ENCODE peak calls at places on chromosomes 4 and X, in nine cellular contexts. One of them, this sample, is unnamed.

GRCh38 chr4:88382621-88383020 is 4.0 kb downstream of the HERC6 start:
- DNase-seq in AG04450: no peak
- DNase-seq in fibroblast of the aortic adventitia: no peak
- DNase-seq in tibial nerve: no peak
- DNase-seq in right lobe of liver: no peak
- DNase-seq in ovary: no peak
- DNase-seq in HFFc6: no peak
- DNase-seq in GM10248: peak; percentile 23
- DNase-seq in B cell: no peak
- DNase-seq in this sample: no peak

GRCh38 chrX:150575415-150575814 is 7.0 kb downstream of the MTM1 start:
- DNase-seq in right lobe of liver: no peak
- DNase-seq in AG04450: no peak
- DNase-seq in ovary: no peak
- DNase-seq in fibroblast of the aortic adventitia: peak; percentile 49
- DNase-seq in B cell: no peak
- DNase-seq in HFFc6: peak; percentile 39
- DNase-seq in GM10248: no peak
- DNase-seq in tibial nerve: no peak
- DNase-seq in this sample: no peak

GRCh38 chr4:7155611-7156071 is 36.7 kb upstream of the SORCS2 start:
- DNase-seq in HFFc6: no peak
- DNase-seq in GM10248: no peak
- DNase-seq in B cell: no peak
- DNase-seq in ovary: peak; percentile 62
- DNase-seq in tibial nerve: peak; percentile 30
- DNase-seq in fibroblast of the aortic adventitia: peak; percentile 65
- DNase-seq in right lobe of liver: no peak
- DNase-seq in AG04450: no peak
- DNase-seq in this sample: no peak

GRCh38 chr4:11263208-11263607 is 165.5 kb downstream of the HS3ST1 start:
- DNase-seq in right lobe of liver: no peak
- DNase-seq in GM10248: no peak
- DNase-seq in tibial nerve: no peak
- DNase-seq in ovary: no peak
- DNase-seq in AG04450: no peak
- DNase-seq in fibroblast of the aortic adventitia: no peak
- DNase-seq in HFFc6: no peak
- DNase-seq in B cell: no peak
- DNase-seq in this sample: no peak

GRCh38 chrX:119549327-119550016 is 15.7 kb downstream of the STEEP1 start:
- DNase-seq in ovary: no peak
- DNase-seq in fibroblast of the aortic adventitia: no peak
- DNase-seq in HFFc6: no peak
- DNase-seq in AG04450: no peak
- DNase-seq in GM10248: no peak
- DNase-seq in right lobe of liver: no peak
- DNase-seq in tibial nerve: no peak
- DNase-seq in B cell: no peak
- DNase-seq in this sample: no peak

GRCh38 chr4:17260395-17260907 is 251.4 kb downstream of the QDPR start:
- DNase-seq in right lobe of liver: no peak
- DNase-seq in tibial nerve: no peak
- DNase-seq in B cell: no peak
- DNase-seq in AG04450: no peak
- DNase-seq in ovary: no peak
- DNase-seq in GM10248: no peak
- DNase-seq in fibroblast of the aortic adventitia: peak; percentile 47
- DNase-seq in HFFc6: no peak
- DNase-seq in this sample: no peak

GRCh38 chr4:87559090-87559837 is 30.1 kb upstream of the SPARCL1 start:
- DNase-seq in HFFc6: no peak
- DNase-seq in AG04450: no peak
- DNase-seq in fibroblast of the aortic adventitia: no peak
- DNase-seq in tibial nerve: no peak
- DNase-seq in right lobe of liver: no peak
- DNase-seq in B cell: no peak
- DNase-seq in GM10248: no peak
- DNase-seq in ovary: no peak
- DNase-seq in this sample: no peak

GRCh38 chrX:140099221-140099620 is 133.9 kb upstream of the CXorf66 start:
- DNase-seq in AG04450: no peak
- DNase-seq in ovary: no peak
- DNase-seq in fibroblast of the aortic adventitia: no peak
- DNase-seq in B cell: no peak
- DNase-seq in tibial nerve: no peak
- DNase-seq in right lobe of liver: no peak
- DNase-seq in GM10248: no peak
- DNase-seq in HFFc6: no peak
- DNase-seq in this sample: no peak

GRCh38 chr4:156413411-156413985 is 459.8 kb upstream of the CTSO start:
- DNase-seq in HFFc6: no peak
- DNase-seq in GM10248: no peak
- DNase-seq in AG04450: no peak
- DNase-seq in B cell: no peak
- DNase-seq in ovary: no peak
- DNase-seq in right lobe of liver: no peak
- DNase-seq in tibial nerve: no peak
- DNase-seq in fibroblast of the aortic adventitia: no peak
- DNase-seq in this sample: no peak

GRCh38 chr4:19063662-19064061 is 1042.1 kb upstream of the LCORL start:
- DNase-seq in AG04450: no peak
- DNase-seq in tibial nerve: no peak
- DNase-seq in GM10248: no peak
- DNase-seq in HFFc6: no peak
- DNase-seq in ovary: no peak
- DNase-seq in B cell: no peak
- DNase-seq in fibroblast of the aortic adventitia: no peak
- DNase-seq in right lobe of liver: no peak
- DNase-seq in this sample: no peak

GRCh38 chr4:20805716-20806115 is 105.5 kb downstream of the PACRGL start:
- DNase-seq in HFFc6: no peak
- DNase-seq in ovary: no peak
- DNase-seq in B cell: no peak
- DNase-seq in fibroblast of the aortic adventitia: no peak
- DNase-seq in right lobe of liver: no peak
- DNase-seq in AG04450: no peak
- DNase-seq in GM10248: no peak
- DNase-seq in tibial nerve: no peak
- DNase-seq in this sample: no peak

GRCh38 chrX:31931225-31931624 is 859.4 kb upstream of the FTHL17 start:
- DNase-seq in tibial nerve: no peak
- DNase-seq in fibroblast of the aortic adventitia: no peak
- DNase-seq in right lobe of liver: no peak
- DNase-seq in AG04450: no peak
- DNase-seq in ovary: no peak
- DNase-seq in GM10248: no peak
- DNase-seq in HFFc6: no peak
- DNase-seq in B cell: no peak
- DNase-seq in this sample: no peak

GRCh38 chr4:143203577-143203976 is 18.9 kb downstream of the USP38 start:
- DNase-seq in B cell: no peak
- DNase-seq in ovary: no peak
- DNase-seq in right lobe of liver: no peak
- DNase-seq in tibial nerve: no peak
- DNase-seq in AG04450: no peak
- DNase-seq in fibroblast of the aortic adventitia: no peak
- DNase-seq in GM10248: no peak
- DNase-seq in HFFc6: no peak
- DNase-seq in this sample: no peak

GRCh38 chr4:87101543-87102199 is 118.7 kb downstream of the KLHL8 start:
- DNase-seq in B cell: no peak
- DNase-seq in fibroblast of the aortic adventitia: peak; percentile 46
- DNase-seq in GM10248: no peak
- DNase-seq in HFFc6: no peak
- DNase-seq in right lobe of liver: no peak
- DNase-seq in ovary: no peak
- DNase-seq in tibial nerve: no peak
- DNase-seq in AG04450: no peak
- DNase-seq in this sample: no peak

GRCh38 chr4:18689308-18689915 is 667.9 kb upstream of the LCORL start:
- DNase-seq in right lobe of liver: no peak
- DNase-seq in HFFc6: peak; percentile 62
- DNase-seq in GM10248: peak; percentile 27
- DNase-seq in AG04450: peak; percentile 47
- DNase-seq in B cell: peak; percentile 16
- DNase-seq in ovary: peak; percentile 47
- DNase-seq in tibial nerve: peak; percentile 41
- DNase-seq in fibroblast of the aortic adventitia: peak; percentile 78
- DNase-seq in this sample: no peak

GRCh38 chrX:23667239-23668177 is at the start of gene PRDX4:
- DNase-seq in ovary: peak; percentile 90
- DNase-seq in B cell: peak; percentile 86
- DNase-seq in GM10248: peak; percentile 85
- DNase-seq in right lobe of liver: peak; percentile 93
- DNase-seq in AG04450: peak; percentile 59
- DNase-seq in fibroblast of the aortic adventitia: peak; percentile 86
- DNase-seq in tibial nerve: peak; percentile 66
- DNase-seq in HFFc6: peak; percentile 79
- DNase-seq in this sample: peak; percentile 58

GRCh38 chrX:20418379-20418778 is 151.7 kb upstream of the RPS6KA3 start:
- DNase-seq in right lobe of liver: no peak
- DNase-seq in tibial nerve: no peak
- DNase-seq in ovary: no peak
- DNase-seq in B cell: no peak
- DNase-seq in GM10248: peak; percentile 18
- DNase-seq in fibroblast of the aortic adventitia: no peak
- DNase-seq in HFFc6: no peak
- DNase-seq in AG04450: no peak
- DNase-seq in this sample: no peak

GRCh38 chr4:32147446-32148064 is 1427.4 kb downstream of the PCDH7 start:
- DNase-seq in HFFc6: no peak
- DNase-seq in ovary: no peak
- DNase-seq in fibroblast of the aortic adventitia: peak; percentile 9
- DNase-seq in B cell: no peak
- DNase-seq in tibial nerve: no peak
- DNase-seq in right lobe of liver: no peak
- DNase-seq in GM10248: no peak
- DNase-seq in AG04450: no peak
- DNase-seq in this sample: no peak

GRCh38 chr4:182578402-182578801 is 335.2 kb downstream of the TENM3 start:
- DNase-seq in tibial nerve: no peak
- DNase-seq in B cell: no peak
- DNase-seq in GM10248: no peak
- DNase-seq in ovary: no peak
- DNase-seq in HFFc6: peak; percentile 76
- DNase-seq in AG04450: peak; percentile 37
- DNase-seq in fibroblast of the aortic adventitia: peak; percentile 22
- DNase-seq in right lobe of liver: no peak
- DNase-seq in this sample: no peak

DNA sequence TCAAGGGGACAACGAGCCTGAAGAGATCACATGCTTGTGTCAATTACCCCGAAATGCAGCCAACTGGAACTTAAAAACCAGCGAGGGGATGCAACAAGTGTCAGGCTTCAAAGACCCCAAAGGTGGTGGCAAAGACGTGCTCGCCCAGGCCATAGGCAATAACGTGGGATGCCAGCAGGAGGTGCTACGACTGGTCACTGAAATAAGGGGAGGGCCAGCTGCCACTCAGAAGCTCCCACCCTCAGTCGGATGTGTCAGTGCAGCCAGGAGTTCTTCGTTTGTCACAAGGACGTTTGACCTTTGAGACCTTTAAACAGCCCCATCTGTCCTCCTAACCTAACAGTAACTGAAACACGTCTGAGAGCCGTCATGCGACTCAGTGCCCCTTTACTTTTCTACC is 556.8 kb upstream of the PCDH10 start:
- DNase-seq in B cell: no peak
- DNase-seq in tibial nerve: no peak
- DNase-seq in right lobe of liver: no peak
- DNase-seq in HFFc6: no peak
- DNase-seq in GM10248: no peak
- DNase-seq in AG04450: no peak
- DNase-seq in fibroblast of the aortic adventitia: no peak
- DNase-seq in ovary: no peak
- DNase-seq in this sample: no peak
- TF ChIP-seq CTCF in B cell: no peak
- TF ChIP-seq CTCF in tibial nerve: no peak
- TF ChIP-seq CTCF in right lobe of liver: no peak
- TF ChIP-seq CTCF in HFFc6: no peak
- TF ChIP-seq CTCF in GM10248: no peak
- TF ChIP-seq CTCF in AG04450: no peak
- TF ChIP-seq CTCF in fibroblast of the aortic adventitia: no peak
- TF ChIP-seq CTCF in ovary: no peak
- TF ChIP-seq CTCF in this sample: no peak

DNA sequence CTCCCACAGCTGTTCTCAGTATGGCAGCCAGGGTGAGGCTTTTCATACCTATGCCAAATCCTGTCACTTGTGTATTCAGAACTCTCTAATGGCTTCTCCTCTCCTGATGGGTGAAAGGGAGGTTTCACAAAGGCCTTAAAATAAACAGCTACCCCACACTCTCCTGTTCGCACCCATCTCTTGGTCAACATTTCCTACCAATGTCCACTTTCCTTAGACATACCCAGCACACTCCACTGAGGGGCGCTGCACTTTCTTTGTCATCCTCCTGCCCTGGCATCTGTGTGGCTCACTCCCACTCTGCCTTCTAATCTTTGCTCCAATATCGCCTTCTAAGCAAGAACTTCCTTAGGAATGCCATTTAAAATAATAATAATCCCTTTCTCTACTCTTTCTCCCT is 313.3 kb downstream of the PPP3CA start:
- DNase-seq in fibroblast of the aortic adventitia: no peak
- DNase-seq in ovary: no peak
- DNase-seq in AG04450: no peak
- DNase-seq in B cell: no peak
- DNase-seq in HFFc6: no peak
- DNase-seq in right lobe of liver: no peak
- DNase-seq in tibial nerve: no peak
- DNase-seq in GM10248: no peak
- DNase-seq in this sample: no peak
- TF ChIP-seq CTCF in fibroblast of the aortic adventitia: no peak
- TF ChIP-seq CTCF in ovary: no peak
- TF ChIP-seq CTCF in AG04450: no peak
- TF ChIP-seq CTCF in B cell: peak; percentile 13
- TF ChIP-seq CTCF in HFFc6: peak; percentile 21
- TF ChIP-seq CTCF in right lobe of liver: no peak
- TF ChIP-seq CTCF in tibial nerve: no peak
- TF ChIP-seq CTCF in GM10248: no peak
- TF ChIP-seq CTCF in this sample: no peak

DNA sequence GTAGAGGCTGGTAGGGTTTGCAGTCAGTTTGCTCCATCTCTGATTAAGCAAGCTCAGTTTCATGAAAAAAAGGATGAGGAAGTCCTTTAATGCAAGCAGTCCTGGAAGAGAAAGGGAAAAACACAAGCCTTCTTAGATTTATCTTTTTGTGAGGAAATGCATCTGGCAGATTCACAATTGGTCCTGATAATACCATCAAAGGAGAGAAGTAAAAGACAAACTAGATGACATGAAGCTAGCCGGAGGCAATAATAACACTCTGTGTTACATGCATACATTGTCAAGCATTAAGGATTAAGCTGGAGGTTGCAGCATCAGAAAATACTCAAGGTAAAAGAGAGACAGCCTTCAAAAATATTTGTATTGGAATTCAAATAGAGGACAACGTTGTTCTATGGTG is 356.0 kb upstream of the TEX13C start:
- DNase-seq in HFFc6: no peak
- DNase-seq in AG04450: no peak
- DNase-seq in B cell: no peak
- DNase-seq in tibial nerve: no peak
- DNase-seq in ovary: no peak
- DNase-seq in right lobe of liver: no peak
- DNase-seq in GM10248: no peak
- DNase-seq in fibroblast of the aortic adventitia: no peak
- DNase-seq in this sample: no peak
- TF ChIP-seq CTCF in HFFc6: no peak
- TF ChIP-seq CTCF in AG04450: no peak
- TF ChIP-seq CTCF in B cell: no peak
- TF ChIP-seq CTCF in tibial nerve: no peak
- TF ChIP-seq CTCF in ovary: no peak
- TF ChIP-seq CTCF in right lobe of liver: no peak
- TF ChIP-seq CTCF in GM10248: no peak
- TF ChIP-seq CTCF in fibroblast of the aortic adventitia: no peak
- TF ChIP-seq CTCF in this sample: no peak

GRCh38 chrX:51802917-51803688 is 59.9 kb downstream of the GSPT2 start:
- DNase-seq in ovary: peak; percentile 26
- DNase-seq in right lobe of liver: peak; percentile 62
- DNase-seq in GM10248: peak; percentile 31
- DNase-seq in AG04450: peak; percentile 11
- DNase-seq in tibial nerve: no peak
- DNase-seq in fibroblast of the aortic adventitia: peak; percentile 65
- DNase-seq in B cell: peak; percentile 31
- DNase-seq in HFFc6: peak; percentile 26
- DNase-seq in this sample: peak; percentile 33
- TF ChIP-seq CTCF in ovary: no peak
- TF ChIP-seq CTCF in right lobe of liver: no peak
- TF ChIP-seq CTCF in GM10248: peak; percentile 34
- TF ChIP-seq CTCF in AG04450: peak; percentile 19
- TF ChIP-seq CTCF in tibial nerve: peak; percentile 4
- TF ChIP-seq CTCF in fibroblast of the aortic adventitia: peak; percentile 26
- TF ChIP-seq CTCF in B cell: peak; percentile 33
- TF ChIP-seq CTCF in HFFc6: peak; percentile 47
- TF ChIP-seq CTCF in this sample: peak; percentile 33

This sample was measured in natural killer cell.